ENCODE peak calls at places on chromosomes 16 and 17, in nine cellular contexts. W is activated naive CD4-positive, alpha-beta T cell; V is NCI-H510A treated with DMSO at 0.1 percent for 48 hours; Z is activated CD4-positive, alpha-beta T cell treated with anti-CD3 and anti-CD28 coated beads, Interleukin-2, amount 50 U/mL, for 48 hours; U is mammary epithelial cell; R is hepatic stellate cell; G is HCT116; J is stimulated activated CD8-positive, alpha-beta memory T cell treated with anti-CD3 and anti-CD28 coated beads, Interleukin-12 subunit alpha, Interleukin-12 subunit beta, amount 100 ng/mL, for 4 hours; D is DMS 273 treated with DMSO at 0.1 percent for 48 hours. H is an unnamed sample.

GRCh38 chr17:34859652-34860051 is 101.6 kb downstream of the CCT6B start:
- DNase-seq in W (no peak), V (no peak), Z (peak), U (no peak), R (no peak), G (no peak), J (no peak), D (no peak), H (no peak)

GRCh38 chr17:19322129-19322505 is 40.4 kb downstream of the B9D1 start:
- DNase-seq in W (no peak), V (no peak), Z (no peak), U (no peak), R (no peak), G (no peak), J (no peak), D (no peak), H (no peak)

GRCh38 chr16:8753411-8754054 is 43.9 kb downstream of the TMEM186 start:
- DNase-seq in W (no peak), V (no peak), Z (no peak), U (no peak), R (no peak), G (no peak), J (no peak), D (no peak), H (no peak)

GRCh38 chr16:27400751-27401620 is 988 bp upstream of the IL21R start:
- DNase-seq in W (no peak), V (no peak), Z (no peak), U (no peak), R (peak), G (no peak), J (no peak), D (no peak), H (peak)

GRCh38 chr16:2497116-2497630 is 16.6 kb upstream of the ATP6V0C start:
- DNase-seq in W (no peak), V (no peak), Z (no peak), U (no peak), R (no peak), G (no peak), J (no peak), D (peak), H (peak)

GRCh38 chr16:9463461-9463860 is 372.0 kb downstream of the HAPSTR1 start:
- DNase-seq in W (no peak), V (no peak), Z (no peak), U (no peak), R (no peak), G (no peak), J (no peak), D (no peak), H (no peak)

GRCh38 chr17:27498615-27499316 is 42.5 kb downstream of the KSR1 start:
- DNase-seq in W (no peak), V (no peak), Z (no peak), U (no peak), R (no peak), G (no peak), J (no peak), D (no peak), H (no peak)

GRCh38 chr17:34075076-34075475 is 180.0 kb upstream of the CCL2 start:
- DNase-seq in W (no peak), V (no peak), Z (no peak), U (no peak), R (no peak), G (no peak), J (no peak), D (no peak), H (no peak)

GRCh38 chr16:56561126-56561525 is 3.7 kb upstream of the MT4 start:
- DNase-seq in W (no peak), V (no peak), Z (no peak), U (no peak), R (no peak), G (no peak), J (no peak), D (no peak), H (no peak)

GRCh38 chr17:80544655-80545498 is at the start of gene RPTOR:
- DNase-seq in W (peak), V (peak), Z (peak), U (peak), R (peak), G (peak), J (peak), D (peak), H (peak)

GRCh38 chr17:3035256-3035967 is 28.0 kb downstream of the OR1D5 start:
- DNase-seq in W (no peak), V (no peak), Z (no peak), U (no peak), R (no peak), G (no peak), J (no peak), D (no peak), H (no peak)

GRCh38 chr17:40738553-40738952 is 16.6 kb downstream of the KRT25 start:
- DNase-seq in W (no peak), V (no peak), Z (no peak), U (no peak), R (no peak), G (no peak), J (no peak), D (no peak), H (no peak)

GRCh38 chr16:49179714-49180330 is 101.8 kb downstream of the CBLN1 start:
- DNase-seq in W (no peak), V (peak), Z (no peak), U (no peak), R (no peak), G (no peak), J (no peak), D (no peak), H (no peak)

GRCh38 chr16:85465328-85466307 is 147.5 kb upstream of the GSE1 start:
- DNase-seq in W (no peak), V (peak), Z (no peak), U (peak), R (peak), G (no peak), J (no peak), D (no peak), H (peak)